ENCODE peak calls at places on chromosomes 2 and 18, in five cellular contexts. Y is endothelial cell; T is NCI-H2171 treated with DMSO at 0.1 percent for 48 hours; X is activated CD8-positive, alpha-beta memory T cell treated with anti-CD3 and anti-CD28 coated beads, Interleukin-2, amount 50 U/mL, for 48 hours; D is NCI-H1436. B is an unnamed sample.

GRCh38 chr2:46635442-46635841 is 156.1 kb downstream of the TMEM247 start:
- DNase-seq in Y (no peak), T (no peak), X (no peak), D (no peak), B (no peak)

GRCh38 chr2:178521304-178522150 is 41.3 kb downstream of the PLEKHA3 start:
- DNase-seq in Y (no peak), T (no peak), X (no peak), D (no peak), B (no peak)

GRCh38 chr18:48395646-48396045 is 13.5 kb downstream of the ZBTB7C start:
- DNase-seq in Y (no peak), T (no peak), X (no peak), D (no peak), B (no peak)

GRCh38 chr2:30276455-30276911 is 45.1 kb downstream of the LBH start:
- DNase-seq in Y (no peak), T (no peak), X (peak), D (no peak), B (no peak)

GRCh38 chr2:73981081-73981968 is 3.4 kb upstream of the TET3 start:
- DNase-seq in Y (peak), T (peak), X (peak), D (peak), B (no peak)

GRCh38 chr2:193562031-193562430 is 1367.3 kb upstream of the TMEFF2 start:
- DNase-seq in Y (no peak), T (no peak), X (no peak), D (no peak), B (no peak)

GRCh38 chr2:169136885-169137534 is 67.6 kb downstream of the DHRS9 start:
- DNase-seq in Y (no peak), T (no peak), X (no peak), D (no peak), B (no peak)

GRCh38 chr2:67997528-67998267 is 65.1 kb downstream of the C1D start:
- DNase-seq in Y (no peak), T (no peak), X (no peak), D (no peak), B (no peak)

GRCh38 chr2:45793998-45794720 is 142.7 kb downstream of the PRKCE start:
- DNase-seq in Y (no peak), T (no peak), X (no peak), D (no peak), B (no peak)

GRCh38 chr2:66920415-66920814 is 476.7 kb upstream of the ETAA1 start:
- DNase-seq in Y (no peak), T (no peak), X (no peak), D (no peak), B (no peak)

GRCh38 chr2:45131587-45131986 is 122.3 kb upstream of the SIX2 start:
- DNase-seq in Y (no peak), T (no peak), X (no peak), D (no peak), B (no peak)

GRCh38 chr2:72630767-72631166 is 195.1 kb downstream of the EXOC6B start:
- DNase-seq in Y (no peak), T (no peak), X (no peak), D (no peak), B (no peak)

GRCh38 chr18:3715223-3716080 is 265.5 kb downstream of the TGIF1 start:
- DNase-seq in Y (no peak), T (peak), X (no peak), D (peak), B (no peak)

GRCh38 chr2:225254363-225254762 is 145.1 kb upstream of the NYAP2 start:
- DNase-seq in Y (no peak), T (no peak), X (no peak), D (no peak), B (no peak)

GRCh38 chr2:226984461-226985226 is 148.8 kb downstream of the RHBDD1 start:
- DNase-seq in Y (no peak), T (no peak), X (no peak), D (no peak), B (no peak)

GRCh38 chr2:32750880-32751279 is 123.0 kb downstream of the TTC27 start:
- DNase-seq in Y (no peak), T (no peak), X (no peak), D (no peak), B (no peak)

GRCh38 chr2:16832910-16833309 is 167.3 kb upstream of the CYRIA start:
- DNase-seq in Y (no peak), T (no peak), X (no peak), D (no peak), B (no peak)

GRCh38 chr2:147913701-147914480 is 69.1 kb downstream of the ACVR2A start:
- DNase-seq in Y (no peak), T (peak), X (no peak), D (no peak), B (no peak)

GRCh38 chr2:179561702-179562101 is 297.1 kb upstream of the SESTD1 start:
- DNase-seq in Y (no peak), T (peak), X (no peak), D (peak), B (no peak)

GRCh38 chr18:34787931-34788532 is 77.9 kb downstream of the DTNA start:
- DNase-seq in Y (peak), T (peak), X (no peak), D (peak), B (peak)